ENCODE peak calls at places on chromosome 10, in four cellular contexts. T is A549, W is HCT116, M is stomach. C is an unnamed sample.

GRCh38 chr10:112246-112645 is 23.0 kb upstream of the ZMYND11 start:
- DNase-seq in T (no peak), W (no peak), M (no peak), C (no peak)

GRCh38 chr10:5615263-5615820 is 51.1 kb downstream of the ASB13 start:
- DNase-seq in T (no peak), W (no peak), M (no peak), C (no peak)

GRCh38 chr10:25758041-25758457 is 176.0 kb upstream of the MYO3A start:
- DNase-seq in T (peak), W (peak), M (no peak), C (peak)

GRCh38 chr10:6008497-6009142 is 31.3 kb upstream of the IL15RA start:
- DNase-seq in T (no peak), W (no peak), M (no peak), C (no peak)

GRCh38 chr10:85787393-85787792 is 579.2 kb downstream of the GRID1 start:
- DNase-seq in T (no peak), W (no peak), M (no peak), C (no peak)

GRCh38 chr10:71696635-71697326 is 22.8 kb downstream of the C10orf105 start:
- DNase-seq in T (peak), W (no peak), M (peak), C (peak)

GRCh38 chr10:562142-562541 is 127.3 kb downstream of the DIP2C start:
- DNase-seq in T (no peak), W (no peak), M (no peak), C (no peak)

GRCh38 chr10:50621981-50622496 is 1.7 kb downstream of the SGMS1 start:
- DNase-seq in T (peak), W (peak), M (peak), C (peak)

GRCh38 chr10:103676851-103677417 is 178.4 kb downstream of the SH3PXD2A start:
- DNase-seq in T (no peak), W (no peak), M (no peak), C (no peak)

DNA sequence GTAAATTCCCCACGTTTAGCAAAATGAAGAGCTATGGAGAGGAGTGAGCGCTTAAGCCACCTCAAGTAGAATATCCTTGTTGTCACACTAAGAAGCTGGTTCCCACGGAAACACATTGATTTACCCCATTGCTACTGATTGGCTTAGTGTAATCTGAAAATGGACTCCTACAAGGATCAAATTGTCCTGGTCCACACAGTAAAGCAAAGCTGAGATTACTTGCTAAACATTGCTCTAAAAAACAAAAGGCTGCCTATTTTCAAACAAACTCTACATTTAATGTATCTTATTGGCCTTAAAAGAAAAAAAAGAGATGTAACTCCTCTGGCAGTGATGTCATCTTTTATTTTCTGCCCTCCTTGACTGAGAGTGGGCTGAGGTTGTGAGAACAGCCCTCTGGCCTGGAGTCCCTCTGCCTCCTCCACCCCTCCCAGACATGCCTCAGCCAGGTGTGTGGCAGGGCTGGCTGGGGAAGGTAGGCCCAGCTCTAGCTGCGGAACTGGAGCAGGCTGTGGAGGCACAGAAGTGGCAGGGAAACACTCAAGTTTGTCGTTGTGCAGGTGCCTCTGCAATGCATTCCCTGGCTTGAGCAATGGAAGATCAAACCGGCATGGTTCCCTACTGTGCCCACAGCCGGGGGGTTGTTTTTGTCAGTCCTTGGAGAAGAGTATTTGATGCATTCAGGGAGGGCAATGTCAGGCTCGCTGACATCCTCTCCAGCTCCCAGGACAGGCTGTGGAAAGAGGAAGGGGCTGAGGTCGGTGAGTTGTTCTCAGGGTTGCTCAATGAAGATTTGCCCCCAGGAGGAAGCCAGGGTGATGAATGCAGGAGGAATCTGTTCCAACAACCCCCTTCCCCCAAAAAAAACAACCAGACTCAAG is 9.1 kb downstream of the KLF6 start:
- DNase-seq in T (no peak), W (peak), M (no peak), C (no peak)
- TF ChIP-seq POLR2A in T (no peak), W (no peak), M (no peak), C (no peak)

GRCh38 chr10:90998733-90999511 is 78.0 kb upstream of the ANKRD1 start:
- DNase-seq in T (no peak), W (no peak), M (no peak), C (no peak)
- TF ChIP-seq POLR2A in T (no peak), W (no peak), M (no peak), C (no peak)

GRCh38 chr10:109964318-109964717 is 41.0 kb upstream of the XPNPEP1 start:
- DNase-seq in T (no peak), W (no peak), M (no peak), C (no peak)

GRCh38 chr10:109966961-109967738 is 40.6 kb upstream of the ADD3 start:
- DNase-seq in T (no peak), W (no peak), M (no peak), C (no peak)

GRCh38 chr10:109962247-109962646 is 38.9 kb upstream of the XPNPEP1 start:
- DNase-seq in T (no peak), W (no peak), M (no peak), C (no peak)

GRCh38 chr10:109961181-109962001 is 38.1 kb upstream of the XPNPEP1 start:
- DNase-seq in T (no peak), W (no peak), M (no peak), C (no peak)

GRCh38 chr10:109963439-109963838 is 40.1 kb upstream of the XPNPEP1 start:
- DNase-seq in T (no peak), W (no peak), M (no peak), C (no peak)
- TF ChIP-seq POLR2A in T (no peak), W (no peak), M (no peak), C (no peak)

GRCh38 chr10:8054498-8055407 is at the start of gene GATA3:
- DNase-seq in T (peak), W (no peak), M (peak), C (peak)
- TF ChIP-seq POLR2A in T (no peak), W (no peak), M (no peak), C (no peak)

GRCh38 chr10:116602648-116603400 is 12.1 kb downstream of the PNLIPRP1 start:
- DNase-seq in T (no peak), W (no peak), M (no peak), C (no peak)
- TF ChIP-seq POLR2A in T (no peak), W (no peak), M (no peak), C (no peak)

GRCh38 chr10:24465899-24466615 is 257.1 kb downstream of the KIAA1217 start:
- DNase-seq in T (peak), W (peak), M (peak), C (peak)
- TF ChIP-seq POLR2A in T (no peak), W (no peak), M (no peak), C (no peak)

GRCh38 chr10:102643346-102644065 is 773 bp upstream of the TRIM8 start:
- DNase-seq in T (peak), W (peak), M (peak), C (no peak)
- TF ChIP-seq POLR2A in T (no peak), W (peak), M (no peak), C (peak)

GRCh38 chr10:99927719-99928280 is 81.9 kb downstream of the DNMBP start:
- DNase-seq in T (no peak), W (no peak), M (no peak), C (no peak)
- TF ChIP-seq POLR2A in T (no peak), W (no peak), M (peak), C (no peak)

GRCh38 chr10:49318028-49318427 is 19.1 kb downstream of the C10orf71 start:
- DNase-seq in T (no peak), W (no peak), M (no peak), C (no peak)

GRCh38 chr10:49321021-49321420 is 22.1 kb downstream of the C10orf71 start:
- DNase-seq in T (no peak), W (no peak), M (no peak), C (no peak)

GRCh38 chr10:49322371-49323170 is 23.6 kb downstream of the C10orf71 start:
- DNase-seq in T (no peak), W (no peak), M (peak), C (no peak)

GRCh38 chr10:49318751-49319150 is 19.8 kb downstream of the C10orf71 start:
- DNase-seq in T (no peak), W (no peak), M (no peak), C (no peak)

GRCh38 chr10:49320191-49320590 is 21.2 kb downstream of the C10orf71 start:
- DNase-seq in T (no peak), W (no peak), M (peak), C (no peak)
- TF ChIP-seq POLR2A in T (no peak), W (no peak), M (no peak), C (no peak)